ENCODE peak calls at places on chromosomes 6 and 20, in nine cellular contexts. Q is stomach, C is esophagus muscularis mucosa, A is breast epithelium, V is K562, E is suprapubic skin, U is endothelial cell of umbilical vein, P is HepG2, R is spleen. G is an unnamed sample.

GRCh38 chr20:16147221-16147620 is 426.0 kb downstream of the KIF16B start:
- DNase-seq in Q (no peak), C (no peak), A (no peak), V (no peak), E (no peak), U (no peak), P (no peak), R (no peak), G (no peak)

GRCh38 chr20:52805128-52805527 is 167.0 kb upstream of the TSHZ2 start:
- DNase-seq in Q (no peak), C (no peak), A (no peak), V (no peak), E (no peak), U (no peak), P (no peak), R (no peak), G (no peak)

GRCh38 chr6:139588734-139589418 is 214.4 kb upstream of the CITED2 start:
- DNase-seq in Q (no peak), C (no peak), A (no peak), V (no peak), E (no peak), U (no peak), P (peak), R (no peak), G (no peak)

GRCh38 chr6:3797231-3798200 is 46.0 kb upstream of the PXDC1 start:
- DNase-seq in Q (no peak), C (no peak), A (no peak), V (no peak), E (no peak), U (peak), P (peak), R (no peak), G (no peak)

GRCh38 chr20:52082612-52083011 is 109.0 kb downstream of the ZFP64 start:
- DNase-seq in Q (no peak), C (no peak), A (no peak), V (no peak), E (no peak), U (no peak), P (no peak), R (no peak), G (no peak)

GRCh38 chr6:105968230-105968954 is 117.7 kb upstream of the PRDM1 start:
- DNase-seq in Q (no peak), C (no peak), A (no peak), V (no peak), E (no peak), U (no peak), P (peak), R (no peak), G (no peak)

GRCh38 chr6:106619223-106619622 is 10.1 kb downstream of the RTN4IP1 start:
- DNase-seq in Q (no peak), C (no peak), A (no peak), V (no peak), E (no peak), U (no peak), P (peak), R (no peak), G (no peak)

GRCh38 chr6:170227996-170228550 is 62.8 kb downstream of the DLL1 start:
- DNase-seq in Q (no peak), C (no peak), A (no peak), V (no peak), E (peak), U (no peak), P (no peak), R (peak), G (no peak)

DNA sequence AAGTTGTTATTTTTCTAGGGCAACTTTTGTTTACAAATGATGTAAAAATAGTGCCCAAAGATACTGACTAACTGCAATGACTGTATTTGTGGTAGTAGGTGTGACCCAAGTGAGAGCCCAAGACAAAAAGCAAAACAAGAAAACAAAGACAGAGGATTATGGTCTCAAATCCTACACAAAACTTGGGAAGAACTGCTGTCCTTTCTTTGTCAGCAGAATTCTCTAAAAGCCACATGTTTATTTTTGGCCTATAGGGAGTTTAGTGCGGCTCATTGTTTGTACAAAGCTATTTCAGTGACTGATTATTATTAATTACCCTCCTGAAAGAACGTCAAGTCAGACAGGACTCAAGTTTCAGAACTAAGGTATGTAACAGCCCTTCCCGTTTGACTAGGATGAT is 509.2 kb upstream of the SLC35B3 start:
- DNase-seq in Q (no peak), C (no peak), A (no peak), V (no peak), E (no peak), U (no peak), P (no peak), R (no peak), G (no peak)
- H3K27ac ChIP-seq in Q (no peak), C (no peak), A (no peak), V (no peak), E (no peak), U (no peak), P (no peak), R (no peak), G (no peak)

GRCh38 chr20:4926531-4927156 is 74.7 kb downstream of the SLC23A2 start:
- DNase-seq in Q (no peak), C (no peak), A (no peak), V (no peak), E (no peak), U (no peak), P (no peak), R (no peak), G (no peak)

GRCh38 chr20:4924032-4924431 is 77.3 kb downstream of the SLC23A2 start:
- DNase-seq in Q (no peak), C (no peak), A (no peak), V (no peak), E (no peak), U (no peak), P (no peak), R (no peak), G (no peak)

GRCh38 chr20:4929686-4930397 is 71.5 kb downstream of the SLC23A2 start:
- DNase-seq in Q (no peak), C (no peak), A (no peak), V (no peak), E (no peak), U (no peak), P (no peak), R (no peak), G (peak)

GRCh38 chr20:4922186-4922585 is 79.1 kb downstream of the SLC23A2 start:
- DNase-seq in Q (no peak), C (no peak), A (no peak), V (no peak), E (no peak), U (no peak), P (peak), R (no peak), G (no peak)

DNA sequence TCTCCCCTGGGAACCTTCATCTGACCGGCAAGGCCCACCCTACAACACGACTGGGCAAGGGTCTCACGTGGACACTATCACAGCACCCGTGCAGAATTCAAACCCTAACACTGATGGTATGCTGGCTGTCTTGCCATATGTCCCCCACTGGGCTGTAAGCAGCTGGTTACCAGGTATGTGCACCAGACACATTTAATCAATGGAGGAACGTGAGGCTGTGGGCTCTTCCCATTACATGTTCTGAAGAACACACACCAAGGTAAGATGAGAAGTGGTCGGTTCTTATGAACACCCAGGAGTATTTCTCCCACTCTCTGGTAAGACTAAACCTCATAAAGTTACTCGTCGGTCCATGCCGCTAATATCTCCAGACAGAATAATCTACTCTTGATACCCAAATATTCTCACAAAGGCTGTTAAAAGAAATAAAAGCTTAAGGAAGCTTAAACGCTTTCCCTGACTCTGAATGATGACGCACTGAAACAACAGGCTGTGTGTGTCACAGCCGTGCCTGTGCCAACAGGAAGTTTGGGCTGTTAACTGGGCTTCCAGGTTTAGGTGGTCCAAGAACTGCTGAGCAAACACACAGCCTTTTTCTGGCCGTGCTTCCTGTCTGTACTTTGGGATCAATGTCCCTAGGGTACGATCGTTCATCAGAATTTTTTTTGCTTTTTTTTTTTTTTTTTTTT is 75.3 kb downstream of the SLC23A2 start:
- DNase-seq in Q (peak), C (no peak), A (peak), V (no peak), E (no peak), U (peak), P (no peak), R (no peak), G (no peak)
- TF ChIP-seq POLR2AphosphoS5 in Q (peak), C (peak), A (peak), V (no peak), E (no peak), U (peak), P (no peak), R (no peak), G (no peak)

GRCh38 chr6:11149551-11149950 is 38.0 kb upstream of the ERVFRD-1 start:
- DNase-seq in Q (no peak), C (no peak), A (no peak), V (no peak), E (no peak), U (no peak), P (no peak), R (no peak), G (no peak)

GRCh38 chr6:11143394-11144371 is 32.2 kb upstream of the ERVFRD-1 start:
- DNase-seq in Q (peak), C (no peak), A (no peak), V (peak), E (peak), U (no peak), P (peak), R (peak), G (peak)

GRCh38 chr6:11144393-11144829 is 32.9 kb upstream of the ERVFRD-1 start:
- DNase-seq in Q (peak), C (no peak), A (peak), V (peak), E (peak), U (peak), P (peak), R (peak), G (peak)

GRCh38 chr6:11142296-11143027 is 30.9 kb upstream of the ERVFRD-1 start:
- DNase-seq in Q (no peak), C (no peak), A (no peak), V (no peak), E (no peak), U (no peak), P (no peak), R (no peak), G (no peak)

DNA sequence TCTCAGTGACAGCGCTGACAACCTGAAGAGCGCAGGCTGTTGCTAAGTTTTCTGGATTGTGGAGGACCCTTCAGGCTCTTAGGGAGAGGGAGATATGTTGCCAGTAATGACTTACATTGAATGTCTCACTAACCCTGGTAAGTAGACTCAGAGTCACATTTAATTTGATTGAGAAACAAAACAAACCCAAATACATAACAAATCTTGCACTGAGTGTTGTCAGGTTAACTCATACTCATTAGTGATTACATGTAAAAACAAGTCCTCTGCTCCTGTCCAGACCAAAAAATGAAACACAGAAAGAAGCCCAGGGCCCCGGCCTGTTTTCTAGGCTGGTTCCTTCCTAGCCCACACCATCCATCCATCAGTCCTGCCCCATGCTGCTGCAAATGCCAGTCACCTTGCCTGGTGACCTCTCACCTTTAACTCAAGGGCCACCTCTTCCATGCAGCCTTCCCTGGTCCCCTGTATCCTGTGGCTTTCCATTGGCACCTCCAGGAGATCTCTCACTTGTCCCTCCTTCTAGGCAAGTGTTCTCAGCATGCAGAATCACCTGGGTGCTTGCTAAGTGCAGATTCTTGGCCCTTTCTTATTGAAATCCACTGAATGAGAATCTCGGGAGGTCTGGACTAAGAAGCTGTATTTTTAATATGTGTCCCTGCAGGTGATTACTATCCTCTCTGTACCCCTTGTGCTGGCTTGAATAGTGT is 34.7 kb upstream of the ERVFRD-1 start:
- DNase-seq in Q (no peak), C (no peak), A (no peak), V (no peak), E (no peak), U (no peak), P (no peak), R (no peak), G (no peak)
- H3K27ac ChIP-seq in Q (no peak), C (no peak), A (no peak), V (no peak), E (no peak), U (no peak), P (no peak), R (no peak), G (no peak)

GRCh38 chr6:113651120-113651519 is 206.0 kb upstream of the MARCKS start:
- DNase-seq in Q (no peak), C (no peak), A (no peak), V (no peak), E (no peak), U (no peak), P (no peak), R (no peak), G (no peak)

GRCh38 chr6:113648698-113649097 is 208.4 kb upstream of the MARCKS start:
- DNase-seq in Q (no peak), C (no peak), A (no peak), V (no peak), E (no peak), U (no peak), P (no peak), R (no peak), G (no peak)

GRCh38 chr6:113650610-113650979 is 206.6 kb upstream of the MARCKS start:
- DNase-seq in Q (no peak), C (no peak), A (no peak), V (no peak), E (no peak), U (no peak), P (no peak), R (no peak), G (no peak)

GRCh38 chr6:113649916-113650609 is 207.1 kb upstream of the MARCKS start:
- DNase-seq in Q (no peak), C (no peak), A (no peak), V (no peak), E (no peak), U (no peak), P (no peak), R (no peak), G (no peak)

DNA sequence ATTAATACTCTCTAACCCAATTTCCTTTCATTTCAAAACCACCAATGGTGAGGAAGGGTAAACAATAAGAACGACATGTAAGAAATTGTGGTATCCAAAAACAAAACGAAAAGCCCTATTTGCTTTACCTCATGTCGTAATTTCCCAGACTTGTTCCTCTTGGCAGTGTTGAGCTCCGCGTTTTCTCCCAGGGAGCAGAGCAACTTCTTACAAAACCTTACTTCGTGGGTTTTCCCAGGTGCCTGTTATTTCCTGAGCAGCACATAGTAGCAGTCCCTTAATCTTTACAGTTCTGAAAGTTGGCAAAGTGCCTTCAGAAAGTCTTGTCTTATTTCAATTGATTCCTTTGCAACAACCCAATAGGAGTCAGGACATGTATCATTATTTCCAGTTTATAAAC is 207.9 kb upstream of the MARCKS start:
- DNase-seq in Q (no peak), C (no peak), A (peak), V (no peak), E (no peak), U (no peak), P (no peak), R (no peak), G (peak)
- TF ChIP-seq POLR2AphosphoS5 in Q (peak), C (no peak), A (no peak), V (no peak), E (no peak), U (no peak), P (no peak), R (no peak), G (no peak)

GRCh38 chr6:90101403-90101802 is 195.2 kb downstream of the BACH2 start:
- DNase-seq in Q (no peak), C (no peak), A (no peak), V (no peak), E (no peak), U (no peak), P (no peak), R (no peak), G (no peak)

GRCh38 chr6:90105766-90106165 is 190.9 kb downstream of the BACH2 start:
- DNase-seq in Q (no peak), C (no peak), A (no peak), V (no peak), E (no peak), U (no peak), P (no peak), R (no peak), G (peak)

GRCh38 chr6:90100059-90100665 is 196.5 kb downstream of the BACH2 start:
- DNase-seq in Q (no peak), C (no peak), A (no peak), V (no peak), E (no peak), U (no peak), P (no peak), R (no peak), G (no peak)

GRCh38 chr6:90106449-90106848 is 190.2 kb downstream of the BACH2 start:
- DNase-seq in Q (no peak), C (no peak), A (no peak), V (no peak), E (no peak), U (no peak), P (no peak), R (no peak), G (peak)

GRCh38 chr6:90103056-90103793 is 193.4 kb downstream of the BACH2 start:
- DNase-seq in Q (no peak), C (no peak), A (no peak), V (no peak), E (no peak), U (no peak), P (peak), R (no peak), G (no peak)
- H3K27ac ChIP-seq in Q (no peak), C (no peak), A (no peak), V (no peak), E (no peak), U (no peak), P (no peak), R (no peak), G (no peak)